ENCODE peak calls at places on chromosomes 3 and 15, in six cellular contexts. U, B, J, G, Z and O are unnamed samples. For H3K9me3, the result is how much of the 10 kb centered on the place peaks cover.

GRCh38 chr3:71168961-71169411 is 414.5 kb downstream of the FOXP1 start:
- DNase-seq in U (no peak), B (no peak), J (no peak), G (no peak), Z (no peak), O (no peak)

GRCh38 chr3:167653750-167654149 is at the start of gene WDR49:
- DNase-seq in U (no peak), B (no peak), J (no peak), G (no peak), Z (no peak), O (no peak)

GRCh38 chr3:46427929-46428833 is 21.1 kb downstream of the CCRL2 start:
- DNase-seq in U (no peak), B (no peak), J (no peak), G (no peak), Z (no peak), O (no peak)

GRCh38 chr3:123683146-123683545 is 98.3 kb upstream of the HACD2 start:
- DNase-seq in U (no peak), B (no peak), J (no peak), G (no peak), Z (no peak), O (no peak)

GRCh38 chr3:58748024-58748423 is 81.5 kb upstream of the FAM3D start:
- DNase-seq in U (no peak), B (no peak), J (no peak), G (no peak), Z (no peak), O (no peak)

GRCh38 chr15:39618063-39618823 is 37.4 kb downstream of the THBS1 start:
- DNase-seq in U (no peak), B (no peak), J (no peak), G (no peak), Z (no peak), O (no peak)

GRCh38 chr3:41158947-41159346 is 40.4 kb upstream of the CTNNB1 start:
- DNase-seq in U (no peak), B (no peak), J (no peak), G (no peak), Z (no peak), O (no peak)

GRCh38 chr3:39779511-39780230 is 29.7 kb upstream of the MYRIP start:
- DNase-seq in U (peak), B (no peak), J (no peak), G (no peak), Z (no peak), O (no peak)

GRCh38 chr3:166829896-166830295 is 550.2 kb downstream of the ZBBX start:
- DNase-seq in U (no peak), B (no peak), J (no peak), G (peak), Z (no peak), O (no peak)

GRCh38 chr3:114374433-114374832 is 80.6 kb downstream of the TIGIT start:
- DNase-seq in U (no peak), B (no peak), J (no peak), G (no peak), Z (no peak), O (no peak)

GRCh38 chr3:145952541-145952940 is 208.4 kb downstream of the PLOD2 start:
- DNase-seq in U (no peak), B (no peak), J (no peak), G (no peak), Z (no peak), O (no peak)

GRCh38 chr15:62887113-62887570 is 155.4 kb upstream of the TPM1 start:
- DNase-seq in U (no peak), B (no peak), J (no peak), G (no peak), Z (no peak), O (no peak)

GRCh38 chr3:61580982-61581654 is 19.7 kb downstream of the PTPRG start:
- DNase-seq in U (no peak), B (no peak), J (no peak), G (no peak), Z (no peak), O (no peak)

GRCh38 chr3:165518346-165518745 is 318.9 kb downstream of the BCHE start:
- DNase-seq in U (no peak), B (no peak), J (no peak), G (no peak), Z (no peak), O (no peak)

GRCh38 chr15:45121706-45122417 is 7.7 kb downstream of the DUOXA2 start:
- DNase-seq in U (no peak), B (no peak), J (no peak), G (peak), Z (no peak), O (no peak)

GRCh38 chr3:151553873-151554272 is 93.0 kb upstream of the IGSF10 start:
- DNase-seq in U (no peak), B (no peak), J (no peak), G (peak), Z (peak), O (no peak)

GRCh38 chr3:14460342-14461005 is 58.1 kb downstream of the SLC6A6 start:
- DNase-seq in U (no peak), B (no peak), J (peak), G (peak), Z (peak), O (no peak)

GRCh38 chr15:68334661-68335124 is 57.1 kb downstream of the FEM1B start:
- DNase-seq in U (no peak), B (no peak), J (no peak), G (no peak), Z (peak), O (no peak)

GRCh38 chr15:69289312-69290146 is 9.2 kb upstream of the PAQR5 start:
- DNase-seq in U (no peak), B (no peak), J (no peak), G (no peak), Z (no peak), O (no peak)

GRCh38 chr3:190941694-190942280 is 79.3 kb upstream of the GMNC start:
- DNase-seq in U (no peak), B (no peak), J (no peak), G (no peak), Z (no peak), O (no peak)

GRCh38 chr3:15120986-15121385 is 22.0 kb upstream of the RBSN start:
- DNase-seq in U (no peak), B (no peak), J (no peak), G (no peak), Z (no peak), O (no peak)

GRCh38 chr15:101684384-101684783 is 32.2 kb upstream of the TM2D3 start:
- DNase-seq in U (no peak), B (no peak), J (no peak), G (peak), Z (no peak), O (no peak)

GRCh38 chr3:152769523-152769922 is 65.4 kb upstream of the P2RY1 start:
- DNase-seq in U (no peak), B (no peak), J (no peak), G (no peak), Z (no peak), O (no peak)

GRCh38 chr3:128068156-128068620 is 16.0 kb downstream of the SEC61A1 start:
- DNase-seq in U (no peak), B (no peak), J (no peak), G (peak), Z (peak), O (no peak)

GRCh38 chr3:192207239-192207638 is 520.1 kb downstream of the FGF12 start:
- DNase-seq in U (no peak), B (no peak), J (no peak), G (no peak), Z (no peak), O (no peak)

GRCh38 chr3:160661660-160662059 is 15.3 kb upstream of the ARL14 start:
- DNase-seq in U (no peak), B (no peak), J (no peak), G (no peak), Z (no peak), O (no peak)

GRCh38 chr3:119589087-119589773 is 8.5 kb upstream of the PLA1A start:
- DNase-seq in U (no peak), B (no peak), J (no peak), G (no peak), Z (no peak), O (no peak)

GRCh38 chr3:195550723-195551122 is 7.6 kb upstream of the PPP1R2 start:
- DNase-seq in U (no peak), B (no peak), J (no peak), G (no peak), Z (no peak), O (no peak)

GRCh38 chr15:74784426-74784825 is 2.5 kb downstream of the CSK start:
- DNase-seq in U (no peak), B (no peak), J (no peak), G (no peak), Z (no peak), O (no peak)
- H3K4me3 ChIP-seq in U (no peak), B (peak), J (no peak), G (no peak), Z (no peak), O (peak)

DNA sequence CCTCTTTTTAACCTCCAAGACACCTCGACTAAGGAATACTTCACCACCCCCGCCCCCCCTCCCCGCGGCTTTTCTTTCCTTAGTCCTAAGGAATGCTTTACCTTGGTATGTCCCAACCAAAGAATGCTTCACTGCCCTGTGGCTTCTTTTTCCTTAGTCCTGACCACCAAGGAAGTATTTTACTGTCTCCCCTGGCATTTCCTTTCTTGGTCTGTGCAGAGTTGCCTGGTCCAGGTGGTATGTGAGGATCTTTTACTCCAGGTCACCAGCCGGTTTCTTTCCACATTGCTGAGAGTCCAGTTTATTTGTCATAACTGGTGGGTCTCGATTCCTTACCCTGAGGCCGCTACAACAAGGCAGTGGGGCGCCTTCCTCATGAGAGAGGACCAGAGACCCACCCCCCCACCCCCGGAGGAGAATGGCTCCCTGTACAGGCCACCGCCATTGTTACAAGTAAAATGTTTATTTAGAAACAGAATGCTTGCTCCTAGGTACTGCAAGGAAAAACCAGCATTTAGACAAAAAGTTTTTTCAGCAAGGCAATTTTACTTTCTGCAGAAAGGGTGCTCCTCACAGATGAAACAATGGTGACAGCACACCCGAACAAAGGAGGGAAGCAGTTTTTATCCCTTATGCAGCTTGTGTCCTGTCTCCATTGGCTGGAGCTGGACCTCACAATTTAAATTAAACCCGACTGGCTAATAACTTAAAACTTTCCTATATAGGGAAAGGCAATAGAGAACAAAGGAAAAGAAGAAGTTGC is 23.1 kb upstream of the MTHFS start:
- DNase-seq in U (no peak), B (no peak), J (no peak), G (no peak), Z (no peak), O (no peak)
- H3K9me3 ChIP-seq in U (under half), B (half or more), J (half or more), G (half or more), Z (under half), O (under half)

GRCh38 chr15:47788685-47789084 is 71.4 kb downstream of the SEMA6D start:
- DNase-seq in U (no peak), B (no peak), J (no peak), G (no peak), Z (no peak), O (no peak)
- H3K27ac ChIP-seq in U (no peak), B (no peak), J (no peak), G (no peak), Z (no peak), O (no peak)

DNA sequence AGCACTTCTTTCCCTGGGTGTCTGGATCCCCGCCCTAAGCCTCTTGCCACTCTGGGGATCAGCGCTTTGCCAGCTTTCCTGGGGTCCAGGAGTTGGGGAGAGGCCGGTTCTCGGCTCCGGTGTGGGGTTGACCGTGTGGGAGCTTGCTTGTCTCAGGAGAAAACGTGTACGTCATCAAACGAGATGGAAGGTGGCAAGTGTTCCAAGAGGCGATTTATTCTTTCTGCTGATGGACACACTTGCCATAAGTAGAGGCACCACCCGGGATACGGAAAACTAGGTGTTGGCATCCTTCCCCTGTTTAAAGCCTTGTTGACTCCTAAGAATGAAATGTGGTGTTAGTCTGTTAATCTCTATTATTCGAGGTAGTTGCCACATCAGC is 295 bp downstream of the ZWILCH start:
- DNase-seq in U (no peak), B (no peak), J (no peak), G (no peak), Z (no peak), O (no peak)
- H3K4me3 ChIP-seq in U (peak), B (peak), J (peak), G (peak), Z (peak), O (peak)

GRCh38 chr15:26295331-26295730 is 432.2 kb upstream of the ATP10A start:
- DNase-seq in U (no peak), B (no peak), J (no peak), G (no peak), Z (no peak), O (no peak)

GRCh38 chr15:26298010-26298661 is 435.0 kb upstream of the ATP10A start:
- DNase-seq in U (peak), B (no peak), J (no peak), G (no peak), Z (no peak), O (no peak)

GRCh38 chr15:26294062-26294689 is 431.0 kb upstream of the ATP10A start:
- DNase-seq in U (no peak), B (no peak), J (no peak), G (no peak), Z (no peak), O (no peak)

DNA sequence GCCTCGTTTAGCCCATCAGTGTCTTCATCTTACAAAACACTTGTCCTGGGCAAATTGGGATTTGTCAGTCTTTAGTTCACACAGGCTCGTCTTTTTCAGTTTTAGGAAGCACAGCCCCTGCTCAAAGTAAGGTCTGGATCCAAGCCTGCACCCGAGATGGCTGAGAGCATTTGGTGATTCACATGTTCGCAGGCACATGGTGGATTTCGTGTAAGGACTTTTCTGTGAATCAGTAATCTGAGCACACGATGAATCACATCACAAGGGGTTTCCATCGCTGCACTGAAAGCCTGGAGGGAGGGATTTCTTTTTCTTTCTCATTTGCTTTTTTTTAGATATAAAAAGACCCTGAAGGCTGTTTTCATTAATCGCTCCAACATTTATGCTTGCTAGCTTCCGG is 435.5 kb upstream of the ATP10A start:
- DNase-seq in U (no peak), B (no peak), J (no peak), G (no peak), Z (no peak), O (no peak)
- H3K9me3 ChIP-seq in U (under half), B (under half), J (under half), G (under half), Z (under half), O (under half)

GRCh38 chr3:52437326-52438103 is 7.4 kb downstream of the SEMA3G start:
- DNase-seq in U (peak), B (no peak), J (peak), G (no peak), Z (no peak), O (no peak)
- H3K27ac ChIP-seq in U (peak), B (no peak), J (no peak), G (no peak), Z (no peak), O (no peak)

GRCh38 chr15:41893422-41894250 is at the start of gene SPTBN5:
- DNase-seq in U (no peak), B (no peak), J (no peak), G (no peak), Z (no peak), O (no peak)
- H3K4me3 ChIP-seq in U (no peak), B (peak), J (peak), G (no peak), Z (no peak), O (peak)

GRCh38 chr3:430186-430585 is 233.6 kb downstream of the CHL1 start:
- DNase-seq in U (no peak), B (no peak), J (no peak), G (no peak), Z (no peak), O (no peak)

GRCh38 chr3:426056-426455 is 229.5 kb downstream of the CHL1 start:
- DNase-seq in U (no peak), B (no peak), J (no peak), G (peak), Z (no peak), O (no peak)

GRCh38 chr3:425094-425493 is 228.5 kb downstream of the CHL1 start:
- DNase-seq in U (no peak), B (no peak), J (no peak), G (no peak), Z (no peak), O (no peak)

DNA sequence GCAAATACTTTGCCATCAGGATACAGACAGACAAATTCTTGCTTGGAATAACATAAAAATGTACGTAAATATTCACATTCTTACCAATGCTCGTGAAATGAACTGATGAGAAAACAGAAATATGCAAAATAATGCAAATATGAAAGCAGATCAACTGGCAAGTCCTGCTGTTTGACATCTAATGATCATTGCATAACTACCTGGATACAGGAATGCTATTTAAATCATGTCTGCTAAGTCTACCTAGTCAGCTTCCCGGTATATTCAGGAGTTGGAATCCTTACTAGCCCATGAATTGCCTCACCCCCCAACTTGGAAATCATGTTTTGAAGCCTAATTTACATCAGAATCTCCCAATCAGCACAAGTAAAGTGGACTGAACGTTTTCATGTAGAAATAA is 230.6 kb downstream of the CHL1 start:
- DNase-seq in U (no peak), B (no peak), J (no peak), G (no peak), Z (no peak), O (no peak)
- H3K9me3 ChIP-seq in U (under half), B (under half), J (under half), G (under half), Z (under half), O (under half)

DNA sequence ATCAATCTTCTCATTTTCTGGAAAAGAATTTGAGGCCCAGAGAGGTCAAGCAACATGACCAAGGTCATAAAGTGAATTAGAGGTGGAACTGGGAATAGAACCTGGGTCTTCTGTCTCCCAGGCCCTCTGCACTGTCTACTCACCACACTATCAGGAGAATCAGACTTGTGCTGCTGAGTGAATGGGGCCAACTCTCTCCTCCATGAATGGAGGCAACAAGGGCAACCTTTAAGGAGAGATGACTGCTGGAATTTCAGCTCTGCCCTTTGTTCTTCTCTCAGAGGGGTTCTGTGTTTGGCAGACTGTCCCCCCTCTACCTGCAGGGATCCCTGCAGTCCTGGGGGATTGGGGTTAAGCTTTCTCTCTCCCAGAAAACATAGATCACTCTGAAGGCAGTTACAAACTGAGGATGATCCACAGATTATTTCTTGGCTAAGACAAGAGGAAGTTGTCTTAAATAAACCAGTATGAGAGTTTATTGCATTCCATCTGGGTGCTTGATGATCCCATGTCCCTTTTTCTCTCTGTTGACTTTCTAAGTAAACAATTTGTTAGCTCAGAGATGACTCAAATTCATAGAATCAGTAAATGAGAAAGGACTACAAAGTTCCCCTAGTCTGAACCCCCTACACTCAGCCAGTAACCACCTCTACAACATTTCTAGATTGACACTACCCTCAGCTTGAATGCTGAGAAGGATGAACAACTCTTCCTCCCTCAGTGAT is 99.0 kb upstream of the LIPC start:
- DNase-seq in U (no peak), B (no peak), J (no peak), G (peak), Z (no peak), O (no peak)
- H3K27ac ChIP-seq in U (peak), B (peak), J (peak), G (peak), Z (peak), O (no peak)